ENCODE peak calls at places on chromosomes 6 and 20, in four cellular contexts. One of them, this sample, is unnamed.

GRCh38 chr6:134925800-134926199 is 24.1 kb downstream of the ALDH8A1 start:
- DNase-seq in NCI-H1105: no peak
- DNase-seq in mammary epithelial cell: peak; percentile 72
- DNase-seq in HFFc6: peak; percentile 63
- DNase-seq in this sample: no peak

GRCh38 chr6:77834591-77834996 is 181.8 kb downstream of the MEI4 start:
- DNase-seq in HFFc6: no peak
- DNase-seq in NCI-H1105: no peak
- DNase-seq in mammary epithelial cell: no peak
- DNase-seq in this sample: no peak

GRCh38 chr6:16505711-16506362 is 255.4 kb downstream of the ATXN1 start:
- DNase-seq in NCI-H1105: no peak
- DNase-seq in HFFc6: peak; percentile 61
- DNase-seq in mammary epithelial cell: no peak
- DNase-seq in this sample: peak; percentile 22

GRCh38 chr6:166307981-166308768 is at the start of gene PRR18:
- DNase-seq in NCI-H1105: peak; percentile 19
- DNase-seq in HFFc6: no peak
- DNase-seq in mammary epithelial cell: no peak
- DNase-seq in this sample: no peak

GRCh38 chr6:121559611-121560269 is 124.3 kb downstream of the GJA1 start:
- DNase-seq in mammary epithelial cell: no peak
- DNase-seq in NCI-H1105: no peak
- DNase-seq in HFFc6: no peak
- DNase-seq in this sample: no peak

GRCh38 chr6:54014440-54014839 is 96.8 kb upstream of the MLIP start:
- DNase-seq in NCI-H1105: no peak
- DNase-seq in HFFc6: no peak
- DNase-seq in mammary epithelial cell: no peak
- DNase-seq in this sample: no peak

GRCh38 chr6:6595025-6595424 is 6.5 kb downstream of the LY86 start:
- DNase-seq in mammary epithelial cell: no peak
- DNase-seq in HFFc6: no peak
- DNase-seq in NCI-H1105: no peak
- DNase-seq in this sample: no peak

GRCh38 chr6:99602519-99603420 is 3.9 kb upstream of the PRDM13 start:
- DNase-seq in NCI-H1105: no peak
- DNase-seq in HFFc6: no peak
- DNase-seq in mammary epithelial cell: no peak
- DNase-seq in this sample: no peak

GRCh38 chr20:881051-881820 is 34.9 kb downstream of the ANGPT4 start:
- DNase-seq in mammary epithelial cell: peak; percentile 83
- DNase-seq in NCI-H1105: no peak
- DNase-seq in HFFc6: peak; percentile 16
- DNase-seq in this sample: peak; percentile 37

GRCh38 chr6:63805345-63805744 is 169.7 kb downstream of the PHF3 start:
- DNase-seq in HFFc6: no peak
- DNase-seq in NCI-H1105: no peak
- DNase-seq in mammary epithelial cell: no peak
- DNase-seq in this sample: no peak

GRCh38 chr20:48019940-48020339 is 234.7 kb upstream of the SULF2 start:
- DNase-seq in NCI-H1105: no peak
- DNase-seq in mammary epithelial cell: no peak
- DNase-seq in HFFc6: no peak
- DNase-seq in this sample: no peak

GRCh38 chr20:45969712-45970634 is 2.0 kb downstream of the ZNF335 start:
- DNase-seq in HFFc6: peak; percentile 47
- DNase-seq in mammary epithelial cell: peak; percentile 50
- DNase-seq in NCI-H1105: peak; percentile 27
- DNase-seq in this sample: peak; percentile 79

GRCh38 chr6:56040875-56041274 is 165.5 kb upstream of the BMP5 start:
- DNase-seq in NCI-H1105: no peak
- DNase-seq in HFFc6: peak; percentile 6
- DNase-seq in mammary epithelial cell: no peak
- DNase-seq in this sample: no peak